ENCODE peak calls at places on chromosome 13, in five cellular contexts. W is amniotic stem cell, D is SK-MEL-5, F is lung, G is GM04503. J is an unnamed sample.
A peak's percentile ranks its signal among the peaks of the same experiment; 100 is the strongest.

GRCh38 chr13:113954046-113954841 is 19.6 kb downstream of the C13orf46 start:
- DNase-seq in G (no peak), W (no peak), D (no peak), F (no peak), J (no peak)

GRCh38 chr13:34435338-34435737 is 506.7 kb upstream of the NBEA start:
- DNase-seq in D (no peak), W (peak; percentile 11), F (no peak), G (no peak), J (no peak)

GRCh38 chr13:26759907-26760834 is at the start of gene GPR12:
- DNase-seq in F (no peak), D (no peak), G (no peak), W (no peak), J (no peak)

GRCh38 chr13:71751074-71751473 is 115.9 kb downstream of the DACH1 start:
- DNase-seq in G (no peak), F (no peak), W (no peak), D (no peak), J (no peak)

GRCh38 chr13:28611021-28611420 is 47.9 kb upstream of the POMP start:
- DNase-seq in D (no peak), F (no peak), W (no peak), G (no peak), J (no peak)

GRCh38 chr13:112684444-112684843 is 5.4 kb upstream of the ATP11A start:
- DNase-seq in G (no peak), F (no peak), D (no peak), W (no peak), J (no peak)

GRCh38 chr13:21458816-21459701 is at the start of gene ZDHHC20:
- DNase-seq in D (peak; percentile 82), W (peak; percentile 69), G (no peak), F (peak; percentile 89), J (peak; percentile 97)

GRCh38 chr13:68927387-68928026 is 1180.1 kb upstream of the ATXN8OS start:
- DNase-seq in G (no peak), W (no peak), D (peak; percentile 71), F (no peak), J (no peak)

GRCh38 chr13:64928704-64929499 is 2301.2 kb downstream of the PCDH9 start:
- DNase-seq in F (no peak), G (peak; percentile 20), W (peak; percentile 64), D (no peak), J (no peak)

GRCh38 chr13:45859682-45860081 is 8.1 kb upstream of the SIAH3 start:
- DNase-seq in W (no peak), G (no peak), F (no peak), D (no peak), J (no peak)